ENCODE peak calls at places on chromosomes 3 and 15, in ten cellular contexts. Z is upper lobe of right lung, T is fibroblast of pulmonary artery, D is thoracic aorta, W is fibroblast of lung, J is IMR-90, M is heart left ventricle, A is A549, L is breast epithelium, X is BJ. H is an unnamed sample.

GRCh38 chr15:32718082-32718821 is 448 bp downstream of the GREM1 start:
- DNase-seq in W (peak; percentile 42), X (no peak), M (no peak), J (no peak), D (no peak), A (peak; percentile 57), Z (no peak), T (no peak), L (no peak), H (no peak)

GRCh38 chr3:123158899-123159390 is 42.8 kb upstream of the SEC22A start:
- DNase-seq in Z (no peak), L (no peak), M (no peak), A (no peak), X (no peak), W (no peak), T (no peak), D (no peak), J (no peak), H (no peak)

GRCh38 chr3:4119119-4119518 is 184.1 kb upstream of the SETMAR start:
- DNase-seq in D (no peak), J (no peak), L (no peak), T (no peak), M (no peak), A (no peak), X (no peak), Z (no peak), W (no peak), H (no peak)

GRCh38 chr3:45841380-45841700 is 579 bp downstream of the LZTFL1 start:
- DNase-seq in T (peak; percentile 8), J (peak; percentile 17), X (no peak), W (peak; percentile 19), Z (peak; percentile 68), M (no peak), L (no peak), D (no peak), A (peak; percentile 16), H (no peak)

GRCh38 chr3:195522254-195523023 is 20.7 kb downstream of the PPP1R2 start:
- DNase-seq in M (no peak), J (peak; percentile 35), W (peak; percentile 58), T (peak; percentile 65), X (no peak), L (no peak), D (no peak), Z (no peak), A (peak; percentile 13), H (no peak)

GRCh38 chr15:51134416-51135199 is 39.9 kb upstream of the TNFAIP8L3 start:
- DNase-seq in J (no peak), T (peak; percentile 37), W (no peak), X (no peak), M (no peak), L (no peak), D (no peak), A (no peak), Z (no peak), H (no peak)

GRCh38 chr15:67405208-67406191 is 115.4 kb upstream of the C15orf61 start:
- DNase-seq in A (peak; percentile 61), X (peak; percentile 23), W (peak; percentile 83), M (no peak), Z (no peak), T (peak; percentile 68), J (peak; percentile 79), D (no peak), L (no peak), H (peak; percentile 11)

GRCh38 chr3:124878561-124879394 is 8.4 kb downstream of the ITGB5 start:
- DNase-seq in J (peak; percentile 95), T (peak; percentile 91), X (peak; percentile 90), Z (no peak), D (peak; percentile 57), M (peak; percentile 34), W (peak; percentile 96), L (peak; percentile 65), A (peak; percentile 98), H (peak; percentile 84)

GRCh38 chr15:92902723-92903587 is 2.8 kb downstream of the CHD2 start:
- DNase-seq in X (no peak), J (no peak), M (no peak), T (no peak), A (no peak), Z (no peak), D (no peak), W (peak; percentile 40), L (no peak), H (no peak)

GRCh38 chr3:86563358-86563970 is 427.5 kb downstream of the VGLL3 start:
- DNase-seq in J (peak; percentile 47), M (no peak), T (peak; percentile 58), X (peak; percentile 5), A (peak; percentile 57), W (peak; percentile 60), Z (no peak), D (no peak), L (no peak), H (peak; percentile 0)

GRCh38 chr3:147616998-147617619 is 207.9 kb downstream of the ZIC1 start:
- DNase-seq in T (peak; percentile 33), J (peak; percentile 12), Z (no peak), L (no peak), D (no peak), X (no peak), M (no peak), A (peak; percentile 26), W (peak; percentile 56), H (no peak)
- TF ChIP-seq CTCF in T (peak; percentile 53), J (peak; percentile 52), Z (peak; percentile 30), L (no peak), D (no peak), X (peak; percentile 49), M (peak; percentile 38), A (peak; percentile 29), W (no peak), H (peak; percentile 52)

GRCh38 chr15:38070778-38071177 is 136.3 kb downstream of the TMCO5A start:
- DNase-seq in X (no peak), L (no peak), J (peak; percentile 32), M (no peak), Z (no peak), W (no peak), T (no peak), A (no peak), D (no peak), H (no peak)

GRCh38 chr15:38072007-38072506 is 137.6 kb downstream of the TMCO5A start:
- DNase-seq in W (no peak), M (no peak), T (no peak), J (no peak), D (no peak), A (no peak), Z (no peak), X (no peak), L (peak; percentile 35), H (no peak)

GRCh38 chr15:38069506-38069905 is 135.1 kb downstream of the TMCO5A start:
- DNase-seq in X (peak; percentile 68), M (peak; percentile 35), W (peak; percentile 87), T (peak; percentile 84), D (peak; percentile 40), J (peak; percentile 86), A (peak; percentile 49), L (no peak), Z (peak; percentile 66), H (no peak)

GRCh38 chr15:38072507-38073277 is 138.3 kb downstream of the TMCO5A start:
- DNase-seq in J (peak; percentile 71), D (no peak), M (peak; percentile 86), L (peak; percentile 89), W (peak; percentile 82), Z (peak; percentile 84), X (no peak), T (peak; percentile 81), A (peak; percentile 81), H (no peak)

DNA sequence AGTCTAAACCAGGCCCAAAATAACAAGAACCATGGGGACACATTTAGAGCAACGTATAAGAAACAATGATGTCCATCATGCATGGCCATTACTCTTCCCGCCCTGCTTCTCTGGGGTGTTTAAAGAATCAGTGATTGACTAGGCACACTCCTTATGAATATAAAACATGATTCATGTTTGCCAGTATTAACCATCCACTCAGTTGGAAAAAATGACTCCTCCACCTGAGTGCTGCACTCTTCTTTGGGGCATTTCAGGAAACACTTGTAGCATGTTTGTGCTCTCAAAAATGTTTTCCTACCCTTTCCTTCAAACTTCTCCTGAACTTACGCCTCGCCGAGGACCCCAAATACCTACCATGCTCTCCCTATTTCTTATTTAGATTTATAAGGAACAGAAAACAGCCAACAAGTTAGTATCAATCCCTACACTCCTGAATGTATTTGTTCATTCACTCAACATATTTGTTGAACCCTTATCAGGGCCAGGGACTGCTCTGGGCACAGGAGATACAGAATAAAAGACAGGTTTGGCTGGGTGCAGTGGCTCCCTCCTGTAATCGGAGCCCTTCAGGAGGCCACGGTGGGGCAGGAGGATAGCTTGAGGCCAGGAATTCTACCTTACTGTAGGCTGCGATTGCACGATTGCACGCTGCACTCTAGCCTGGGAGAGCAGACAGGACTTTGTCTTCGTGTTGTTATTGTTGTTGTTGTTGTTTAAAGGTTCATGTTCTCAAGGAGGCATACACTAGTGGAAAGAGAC is 137.0 kb downstream of the TMCO5A start:
- DNase-seq in Z (no peak), L (no peak), J (no peak), X (no peak), D (no peak), M (no peak), A (no peak), W (no peak), T (no peak), H (no peak)
- H3K4me3 ChIP-seq in Z (no peak overlapping the region), L (no peak overlapping the region), J (no peak overlapping the region), X (no peak overlapping the region), D (no peak overlapping the region), M (no peak overlapping the region), A (no peak overlapping the region), W (no peak overlapping the region), T (no peak overlapping the region), H (no peak overlapping the region)

GRCh38 chr3:1513662-1514061 is 420.8 kb downstream of the CNTN6 start:
- DNase-seq in J (no peak), W (no peak), A (no peak), D (no peak), X (no peak), T (no peak), L (no peak), M (no peak), Z (no peak), H (no peak)
- TF ChIP-seq CTCF in J (no peak), W (no peak), A (no peak), D (no peak), X (no peak), T (no peak), L (no peak), M (no peak), Z (no peak), H (no peak)

DNA sequence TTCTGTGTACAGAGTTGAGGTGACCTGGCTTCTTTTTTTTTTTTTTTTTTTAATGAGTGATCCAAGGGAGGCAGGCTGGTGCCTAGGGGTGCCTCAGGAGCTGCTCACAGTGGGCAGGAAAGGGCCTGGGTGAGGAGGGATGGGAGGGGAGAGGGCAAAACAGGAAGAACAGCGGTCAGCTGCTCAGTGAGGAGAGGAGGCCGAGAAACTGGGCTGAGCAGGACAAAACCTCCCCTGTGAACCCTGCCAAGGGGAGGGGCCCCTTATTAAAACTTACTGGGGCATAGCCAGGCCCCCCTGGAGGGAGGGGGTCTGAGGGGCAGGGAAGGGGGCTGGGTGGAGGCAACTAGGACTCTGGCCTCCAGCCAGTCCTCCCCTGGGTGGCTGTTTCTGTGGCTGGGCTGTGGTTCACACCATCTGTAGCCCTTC is 3.5 kb downstream of the PLEKHO2 start:
- DNase-seq in D (no peak), X (no peak), Z (no peak), M (peak; percentile 77), A (no peak), J (no peak), W (peak; percentile 68), T (peak; percentile 53), L (peak; percentile 27), H (no peak)
- H3K4me3 ChIP-seq in D (peak overlapping the region; percentile 76), X (peak overlapping the region; percentile 93), Z (peak overlapping the region; percentile 87), M (peak overlapping the region; percentile 86), A (no peak overlapping the region), J (peak overlapping the region; percentile 83), W (peak overlapping the region; percentile 96), T (peak overlapping the region; percentile 97), L (peak overlapping the region; percentile 95), H (peak overlapping the region; percentile 96)